ENCODE peak calls at places on chromosomes 3 and 15, in seven cellular contexts. One of them, this sample, is unnamed.

GRCh38 chr3:43994594-43995077 is 247.1 kb upstream of the TOPAZ1 start:
- DNase-seq in T1000: no peak
- DNase-seq in A549: no peak
- DNase-seq in central memory CD4-positive, alpha-beta T cell: no peak
- DNase-seq in pulmonary artery endothelial cell: no peak
- DNase-seq in ELF-1: no peak
- DNase-seq in activated CD8-positive, alpha-beta memory T cell treated with anti-CD3 and anti-CD28 coated beads for 48 hours: no peak
- DNase-seq in this sample: no peak

GRCh38 chr3:17717411-17717810 is 25.0 kb downstream of the TBC1D5 start:
- DNase-seq in T1000: no peak
- DNase-seq in A549: no peak
- DNase-seq in central memory CD4-positive, alpha-beta T cell: no peak
- DNase-seq in pulmonary artery endothelial cell: no peak
- DNase-seq in ELF-1: no peak
- DNase-seq in activated CD8-positive, alpha-beta memory T cell treated with anti-CD3 and anti-CD28 coated beads for 48 hours: no peak
- DNase-seq in this sample: no peak

GRCh38 chr15:86644319-86644718 is 564.6 kb downstream of the AGBL1 start:
- DNase-seq in T1000: no peak
- DNase-seq in A549: no peak
- DNase-seq in central memory CD4-positive, alpha-beta T cell: no peak
- DNase-seq in pulmonary artery endothelial cell: no peak
- DNase-seq in ELF-1: no peak
- DNase-seq in activated CD8-positive, alpha-beta memory T cell treated with anti-CD3 and anti-CD28 coated beads for 48 hours: no peak
- DNase-seq in this sample: no peak

GRCh38 chr15:51108933-51109550 is 14.3 kb upstream of the TNFAIP8L3 start:
- DNase-seq in T1000: no peak
- DNase-seq in A549: no peak
- DNase-seq in central memory CD4-positive, alpha-beta T cell: no peak
- DNase-seq in pulmonary artery endothelial cell: no peak
- DNase-seq in ELF-1: no peak
- DNase-seq in activated CD8-positive, alpha-beta memory T cell treated with anti-CD3 and anti-CD28 coated beads for 48 hours: no peak
- DNase-seq in this sample: no peak

GRCh38 chr3:58422756-58423324 is 10.8 kb downstream of the PDHB start:
- DNase-seq in T1000: no peak
- DNase-seq in A549: peak
- DNase-seq in central memory CD4-positive, alpha-beta T cell: no peak
- DNase-seq in pulmonary artery endothelial cell: no peak
- DNase-seq in ELF-1: peak
- DNase-seq in activated CD8-positive, alpha-beta memory T cell treated with anti-CD3 and anti-CD28 coated beads for 48 hours: no peak
- DNase-seq in this sample: no peak

GRCh38 chr3:171838218-171838720 is 4.9 kb upstream of the TMEM212 start:
- DNase-seq in T1000: no peak
- DNase-seq in A549: peak
- DNase-seq in central memory CD4-positive, alpha-beta T cell: no peak
- DNase-seq in pulmonary artery endothelial cell: peak
- DNase-seq in ELF-1: peak
- DNase-seq in activated CD8-positive, alpha-beta memory T cell treated with anti-CD3 and anti-CD28 coated beads for 48 hours: no peak
- DNase-seq in this sample: no peak

GRCh38 chr3:37904614-37905047 is 43.0 kb downstream of the CTDSPL start:
- DNase-seq in T1000: no peak
- DNase-seq in A549: no peak
- DNase-seq in central memory CD4-positive, alpha-beta T cell: no peak
- DNase-seq in pulmonary artery endothelial cell: no peak
- DNase-seq in ELF-1: no peak
- DNase-seq in activated CD8-positive, alpha-beta memory T cell treated with anti-CD3 and anti-CD28 coated beads for 48 hours: no peak
- DNase-seq in this sample: no peak

GRCh38 chr3:47432673-47433072 is 43.1 kb downstream of the SCAP start:
- DNase-seq in T1000: no peak
- DNase-seq in A549: no peak
- DNase-seq in central memory CD4-positive, alpha-beta T cell: no peak
- DNase-seq in pulmonary artery endothelial cell: no peak
- DNase-seq in ELF-1: no peak
- DNase-seq in activated CD8-positive, alpha-beta memory T cell treated with anti-CD3 and anti-CD28 coated beads for 48 hours: no peak
- DNase-seq in this sample: no peak

GRCh38 chr3:79012530-79012913 is 755.3 kb downstream of the ROBO1 start:
- DNase-seq in T1000: no peak
- DNase-seq in A549: no peak
- DNase-seq in central memory CD4-positive, alpha-beta T cell: no peak
- DNase-seq in pulmonary artery endothelial cell: no peak
- DNase-seq in ELF-1: no peak
- DNase-seq in activated CD8-positive, alpha-beta memory T cell treated with anti-CD3 and anti-CD28 coated beads for 48 hours: no peak
- DNase-seq in this sample: no peak

GRCh38 chr3:16508591-16508995 is 4.9 kb downstream of the RFTN1 start:
- DNase-seq in T1000: no peak
- DNase-seq in A549: no peak
- DNase-seq in central memory CD4-positive, alpha-beta T cell: no peak
- DNase-seq in pulmonary artery endothelial cell: no peak
- DNase-seq in ELF-1: no peak
- DNase-seq in activated CD8-positive, alpha-beta memory T cell treated with anti-CD3 and anti-CD28 coated beads for 48 hours: no peak
- DNase-seq in this sample: no peak

GRCh38 chr3:127208483-127209100 is 15.7 kb downstream of the PRR23E start:
- DNase-seq in T1000: no peak
- DNase-seq in A549: no peak
- DNase-seq in central memory CD4-positive, alpha-beta T cell: no peak
- DNase-seq in pulmonary artery endothelial cell: no peak
- DNase-seq in ELF-1: peak
- DNase-seq in activated CD8-positive, alpha-beta memory T cell treated with anti-CD3 and anti-CD28 coated beads for 48 hours: no peak
- DNase-seq in this sample: no peak

GRCh38 chr15:67520276-67520975 is 505 bp upstream of the C15orf61 start:
- DNase-seq in T1000: no peak
- DNase-seq in A549: no peak
- DNase-seq in central memory CD4-positive, alpha-beta T cell: no peak
- DNase-seq in pulmonary artery endothelial cell: no peak
- DNase-seq in ELF-1: no peak
- DNase-seq in activated CD8-positive, alpha-beta memory T cell treated with anti-CD3 and anti-CD28 coated beads for 48 hours: no peak
- DNase-seq in this sample: no peak

GRCh38 chr3:170520996-170521395 is 64.9 kb downstream of the SLC7A14 start:
- DNase-seq in T1000: no peak
- DNase-seq in A549: no peak
- DNase-seq in central memory CD4-positive, alpha-beta T cell: no peak
- DNase-seq in pulmonary artery endothelial cell: no peak
- DNase-seq in ELF-1: no peak
- DNase-seq in activated CD8-positive, alpha-beta memory T cell treated with anti-CD3 and anti-CD28 coated beads for 48 hours: no peak
- DNase-seq in this sample: no peak

GRCh38 chr15:76349301-76350070 is 12.9 kb downstream of the ISL2 start:
- DNase-seq in T1000: no peak
- DNase-seq in A549: no peak
- DNase-seq in central memory CD4-positive, alpha-beta T cell: no peak
- DNase-seq in pulmonary artery endothelial cell: no peak
- DNase-seq in ELF-1: no peak
- DNase-seq in activated CD8-positive, alpha-beta memory T cell treated with anti-CD3 and anti-CD28 coated beads for 48 hours: no peak
- DNase-seq in this sample: no peak

GRCh38 chr15:99634576-99634975 is 68.8 kb downstream of the MEF2A start:
- DNase-seq in T1000: no peak
- DNase-seq in A549: no peak
- DNase-seq in central memory CD4-positive, alpha-beta T cell: no peak
- DNase-seq in pulmonary artery endothelial cell: no peak
- DNase-seq in ELF-1: no peak
- DNase-seq in activated CD8-positive, alpha-beta memory T cell treated with anti-CD3 and anti-CD28 coated beads for 48 hours: no peak
- DNase-seq in this sample: no peak

GRCh38 chr15:31740203-31740602 is 290.1 kb upstream of the CHRNA7 start:
- DNase-seq in T1000: no peak
- DNase-seq in A549: peak
- DNase-seq in central memory CD4-positive, alpha-beta T cell: no peak
- DNase-seq in pulmonary artery endothelial cell: no peak
- DNase-seq in ELF-1: peak
- DNase-seq in activated CD8-positive, alpha-beta memory T cell treated with anti-CD3 and anti-CD28 coated beads for 48 hours: no peak
- DNase-seq in this sample: no peak

GRCh38 chr15:80978685-80979084 is 10.9 kb downstream of the MESD start:
- DNase-seq in T1000: no peak
- DNase-seq in A549: no peak
- DNase-seq in central memory CD4-positive, alpha-beta T cell: no peak
- DNase-seq in pulmonary artery endothelial cell: no peak
- DNase-seq in ELF-1: no peak
- DNase-seq in activated CD8-positive, alpha-beta memory T cell treated with anti-CD3 and anti-CD28 coated beads for 48 hours: no peak
- DNase-seq in this sample: no peak

GRCh38 chr3:81540787-81541186 is 220.7 kb downstream of the GBE1 start:
- DNase-seq in T1000: no peak
- DNase-seq in A549: no peak
- DNase-seq in central memory CD4-positive, alpha-beta T cell: no peak
- DNase-seq in pulmonary artery endothelial cell: no peak
- DNase-seq in ELF-1: no peak
- DNase-seq in activated CD8-positive, alpha-beta memory T cell treated with anti-CD3 and anti-CD28 coated beads for 48 hours: no peak
- DNase-seq in this sample: no peak

GRCh38 chr3:32422943-32423342 is 31.3 kb downstream of the CMTM7 start:
- DNase-seq in T1000: no peak
- DNase-seq in A549: no peak
- DNase-seq in central memory CD4-positive, alpha-beta T cell: no peak
- DNase-seq in pulmonary artery endothelial cell: no peak
- DNase-seq in ELF-1: no peak
- DNase-seq in activated CD8-positive, alpha-beta memory T cell treated with anti-CD3 and anti-CD28 coated beads for 48 hours: no peak
- DNase-seq in this sample: no peak

GRCh38 chr3:23889401-23889800 is 27.4 kb downstream of the NKIRAS1 start:
- DNase-seq in T1000: no peak
- DNase-seq in A549: no peak
- DNase-seq in central memory CD4-positive, alpha-beta T cell: no peak
- DNase-seq in pulmonary artery endothelial cell: no peak
- DNase-seq in ELF-1: no peak
- DNase-seq in activated CD8-positive, alpha-beta memory T cell treated with anti-CD3 and anti-CD28 coated beads for 48 hours: no peak
- DNase-seq in this sample: no peak

GRCh38 chr3:16936656-16937055 is 51.9 kb downstream of the PLCL2 start:
- DNase-seq in T1000: no peak
- DNase-seq in A549: no peak
- DNase-seq in central memory CD4-positive, alpha-beta T cell: no peak
- DNase-seq in pulmonary artery endothelial cell: no peak
- DNase-seq in ELF-1: no peak
- DNase-seq in activated CD8-positive, alpha-beta memory T cell treated with anti-CD3 and anti-CD28 coated beads for 48 hours: no peak
- DNase-seq in this sample: no peak

GRCh38 chr3:141610993-141611392 is 124.2 kb downstream of the RASA2 start:
- DNase-seq in T1000: no peak
- DNase-seq in A549: no peak
- DNase-seq in central memory CD4-positive, alpha-beta T cell: no peak
- DNase-seq in pulmonary artery endothelial cell: no peak
- DNase-seq in ELF-1: no peak
- DNase-seq in activated CD8-positive, alpha-beta memory T cell treated with anti-CD3 and anti-CD28 coated beads for 48 hours: no peak
- DNase-seq in this sample: no peak

GRCh38 chr15:87816811-87817210 is 439.7 kb downstream of the NTRK3 start:
- DNase-seq in T1000: peak
- DNase-seq in A549: peak
- DNase-seq in central memory CD4-positive, alpha-beta T cell: no peak
- DNase-seq in pulmonary artery endothelial cell: peak
- DNase-seq in ELF-1: no peak
- DNase-seq in activated CD8-positive, alpha-beta memory T cell treated with anti-CD3 and anti-CD28 coated beads for 48 hours: no peak
- DNase-seq in this sample: no peak

GRCh38 chr15:54815546-54815945 is 381.2 kb downstream of the RSL24D1 start:
- DNase-seq in T1000: no peak
- DNase-seq in A549: no peak
- DNase-seq in central memory CD4-positive, alpha-beta T cell: no peak
- DNase-seq in pulmonary artery endothelial cell: no peak
- DNase-seq in ELF-1: no peak
- DNase-seq in activated CD8-positive, alpha-beta memory T cell treated with anti-CD3 and anti-CD28 coated beads for 48 hours: no peak
- DNase-seq in this sample: no peak

GRCh38 chr3:10655131-10655530 is 149.7 kb upstream of the ATP2B2 start:
- DNase-seq in T1000: no peak
- DNase-seq in A549: no peak
- DNase-seq in central memory CD4-positive, alpha-beta T cell: no peak
- DNase-seq in pulmonary artery endothelial cell: no peak
- DNase-seq in ELF-1: no peak
- DNase-seq in activated CD8-positive, alpha-beta memory T cell treated with anti-CD3 and anti-CD28 coated beads for 48 hours: no peak
- DNase-seq in this sample: no peak

This sample was measured in NCI-H1930.